ENCODE peak calls at places on chromosome 6, in seven cellular contexts. One of them, this sample, is unnamed.

GRCh38 chr6:156024339-156024738 is 568.7 kb upstream of the NOX3 start:
- DNase-seq in RWPE1: no peak
- DNase-seq in tibial artery: no peak
- DNase-seq in brain microvascular endothelial cell: no peak
- DNase-seq in astrocyte: no peak
- DNase-seq in fibroblast of mammary gland: no peak
- DNase-seq in dorsolateral prefrontal cortex: no peak
- DNase-seq in this sample: no peak

GRCh38 chr6:22082278-22082677 is 214.6 kb downstream of the PRL start:
- DNase-seq in RWPE1: no peak
- DNase-seq in tibial artery: no peak
- DNase-seq in brain microvascular endothelial cell: no peak
- DNase-seq in astrocyte: peak
- DNase-seq in fibroblast of mammary gland: peak
- DNase-seq in dorsolateral prefrontal cortex: no peak
- DNase-seq in this sample: peak

GRCh38 chr6:110738899-110739365 is 76.3 kb downstream of the CDK19 start:
- DNase-seq in RWPE1: no peak
- DNase-seq in tibial artery: peak
- DNase-seq in brain microvascular endothelial cell: no peak
- DNase-seq in astrocyte: no peak
- DNase-seq in fibroblast of mammary gland: no peak
- DNase-seq in dorsolateral prefrontal cortex: no peak
- DNase-seq in this sample: no peak

GRCh38 chr6:162568266-162568665 is 159.3 kb downstream of the PRKN start:
- DNase-seq in RWPE1: no peak
- DNase-seq in tibial artery: no peak
- DNase-seq in brain microvascular endothelial cell: no peak
- DNase-seq in astrocyte: no peak
- DNase-seq in fibroblast of mammary gland: no peak
- DNase-seq in dorsolateral prefrontal cortex: no peak
- DNase-seq in this sample: no peak

GRCh38 chr6:135117413-135117968 is 62.9 kb upstream of the HBS1L start:
- DNase-seq in RWPE1: no peak
- DNase-seq in tibial artery: no peak
- DNase-seq in brain microvascular endothelial cell: no peak
- DNase-seq in astrocyte: no peak
- DNase-seq in fibroblast of mammary gland: no peak
- DNase-seq in dorsolateral prefrontal cortex: no peak
- DNase-seq in this sample: no peak

GRCh38 chr6:170485159-170485558 is 67.9 kb downstream of the PSMB1 start:
- DNase-seq in RWPE1: no peak
- DNase-seq in tibial artery: no peak
- DNase-seq in brain microvascular endothelial cell: no peak
- DNase-seq in astrocyte: no peak
- DNase-seq in fibroblast of mammary gland: peak
- DNase-seq in dorsolateral prefrontal cortex: no peak
- DNase-seq in this sample: no peak

GRCh38 chr6:166494757-166495486 is 91.6 kb downstream of the RAMACL start:
- DNase-seq in RWPE1: no peak
- DNase-seq in tibial artery: no peak
- DNase-seq in brain microvascular endothelial cell: no peak
- DNase-seq in astrocyte: no peak
- DNase-seq in fibroblast of mammary gland: no peak
- DNase-seq in dorsolateral prefrontal cortex: peak
- DNase-seq in this sample: no peak

GRCh38 chr6:87029711-87030314 is 65.1 kb downstream of the CGA start:
- DNase-seq in RWPE1: peak
- DNase-seq in tibial artery: no peak
- DNase-seq in brain microvascular endothelial cell: peak
- DNase-seq in astrocyte: peak
- DNase-seq in fibroblast of mammary gland: peak
- DNase-seq in dorsolateral prefrontal cortex: no peak
- DNase-seq in this sample: peak

GRCh38 chr6:145829102-145829501 is 14.5 kb upstream of the FBXO30 start:
- DNase-seq in RWPE1: no peak
- DNase-seq in tibial artery: no peak
- DNase-seq in brain microvascular endothelial cell: no peak
- DNase-seq in astrocyte: no peak
- DNase-seq in fibroblast of mammary gland: no peak
- DNase-seq in dorsolateral prefrontal cortex: no peak
- DNase-seq in this sample: no peak

GRCh38 chr6:23659125-23659524 is 466.9 kb upstream of the NRSN1 start:
- DNase-seq in RWPE1: no peak
- DNase-seq in tibial artery: no peak
- DNase-seq in brain microvascular endothelial cell: peak
- DNase-seq in astrocyte: no peak
- DNase-seq in fibroblast of mammary gland: peak
- DNase-seq in dorsolateral prefrontal cortex: no peak
- DNase-seq in this sample: peak

GRCh38 chr6:150036081-150036480 is 10.7 kb upstream of the RAET1L start:
- DNase-seq in RWPE1: no peak
- DNase-seq in tibial artery: no peak
- DNase-seq in brain microvascular endothelial cell: no peak
- DNase-seq in astrocyte: no peak
- DNase-seq in fibroblast of mammary gland: no peak
- DNase-seq in dorsolateral prefrontal cortex: no peak
- DNase-seq in this sample: no peak

GRCh38 chr6:17828149-17828548 is 121.4 kb upstream of the NUP153 start:
- DNase-seq in RWPE1: no peak
- DNase-seq in tibial artery: no peak
- DNase-seq in brain microvascular endothelial cell: no peak
- DNase-seq in astrocyte: no peak
- DNase-seq in fibroblast of mammary gland: no peak
- DNase-seq in dorsolateral prefrontal cortex: no peak
- DNase-seq in this sample: no peak

GRCh38 chr6:3808759-3809514 is 40.2 kb upstream of the FAM50B start:
- DNase-seq in RWPE1: peak
- DNase-seq in tibial artery: peak
- DNase-seq in brain microvascular endothelial cell: peak
- DNase-seq in astrocyte: peak
- DNase-seq in fibroblast of mammary gland: peak
- DNase-seq in dorsolateral prefrontal cortex: no peak
- DNase-seq in this sample: peak
- TF ChIP-seq CTCF in RWPE1: no peak
- TF ChIP-seq CTCF in tibial artery: no peak
- TF ChIP-seq CTCF in brain microvascular endothelial cell: peak
- TF ChIP-seq CTCF in astrocyte: no peak
- TF ChIP-seq CTCF in fibroblast of mammary gland: peak
- TF ChIP-seq CTCF in dorsolateral prefrontal cortex: no peak
- TF ChIP-seq CTCF in this sample: no peak

GRCh38 chr6:168063431-168063830 is 15.6 kb downstream of the FRMD1 start:
- DNase-seq in RWPE1: no peak
- DNase-seq in tibial artery: no peak
- DNase-seq in brain microvascular endothelial cell: no peak
- DNase-seq in astrocyte: no peak
- DNase-seq in fibroblast of mammary gland: no peak
- DNase-seq in dorsolateral prefrontal cortex: no peak
- DNase-seq in this sample: no peak

GRCh38 chr6:168060521-168060931 is 18.5 kb downstream of the FRMD1 start:
- DNase-seq in RWPE1: peak
- DNase-seq in tibial artery: peak
- DNase-seq in brain microvascular endothelial cell: peak
- DNase-seq in astrocyte: peak
- DNase-seq in fibroblast of mammary gland: peak
- DNase-seq in dorsolateral prefrontal cortex: peak
- DNase-seq in this sample: no peak

GRCh38 chr6:168058691-168059551 is 20.1 kb downstream of the FRMD1 start:
- DNase-seq in RWPE1: no peak
- DNase-seq in tibial artery: no peak
- DNase-seq in brain microvascular endothelial cell: no peak
- DNase-seq in astrocyte: no peak
- DNase-seq in fibroblast of mammary gland: no peak
- DNase-seq in dorsolateral prefrontal cortex: no peak
- DNase-seq in this sample: no peak

GRCh38 chr6:168062346-168063289 is 16.4 kb downstream of the FRMD1 start:
- DNase-seq in RWPE1: no peak
- DNase-seq in tibial artery: no peak
- DNase-seq in brain microvascular endothelial cell: no peak
- DNase-seq in astrocyte: no peak
- DNase-seq in fibroblast of mammary gland: no peak
- DNase-seq in dorsolateral prefrontal cortex: no peak
- DNase-seq in this sample: no peak

DNA sequence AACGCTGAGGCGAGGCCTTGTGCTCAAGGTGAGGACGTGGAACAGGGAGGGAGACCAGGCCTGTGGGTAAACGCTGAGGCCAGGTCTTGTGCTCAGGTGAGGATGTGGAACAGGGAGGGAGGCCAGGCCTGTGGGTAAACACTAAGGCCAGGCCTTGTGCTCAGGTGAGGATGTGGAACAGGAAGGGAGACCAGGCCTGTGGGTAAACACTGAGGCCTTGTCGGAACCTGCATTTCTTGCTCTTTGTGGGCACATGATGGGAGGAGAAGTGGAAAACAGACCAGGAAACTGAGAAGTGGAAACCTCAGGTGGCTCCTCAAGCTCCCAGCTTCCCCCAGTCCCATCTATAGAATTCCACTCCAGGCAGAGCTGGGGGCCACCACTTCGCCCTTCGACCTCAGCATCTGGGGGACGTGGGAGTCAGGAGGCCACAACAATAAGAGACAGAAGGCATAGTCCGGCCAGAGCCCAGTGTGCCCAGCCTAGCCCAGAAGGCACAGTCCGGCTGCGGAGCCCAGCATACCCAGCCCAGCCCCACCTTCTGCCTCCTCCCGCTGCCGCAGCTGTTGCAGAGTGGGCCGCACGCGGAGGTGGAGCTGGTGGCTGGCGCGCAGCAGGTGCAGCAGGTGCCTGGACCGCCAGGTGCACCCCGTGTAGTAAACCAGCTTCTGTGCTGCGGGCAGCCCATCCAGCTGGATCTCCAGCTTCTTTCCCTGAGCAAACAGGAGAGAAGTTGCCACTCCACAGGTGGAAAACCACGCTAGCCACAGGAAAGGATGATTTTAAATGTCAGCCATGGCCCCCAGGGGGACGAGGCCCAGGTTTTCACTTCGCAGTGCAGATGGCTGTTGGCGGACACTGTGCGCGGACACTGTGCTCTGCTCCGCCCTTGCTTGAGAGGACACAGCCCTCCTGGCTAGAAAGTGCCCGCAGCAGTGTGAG is 17.5 kb downstream of the FRMD1 start:
- DNase-seq in RWPE1: no peak
- DNase-seq in tibial artery: no peak
- DNase-seq in brain microvascular endothelial cell: no peak
- DNase-seq in astrocyte: no peak
- DNase-seq in fibroblast of mammary gland: no peak
- DNase-seq in dorsolateral prefrontal cortex: no peak
- DNase-seq in this sample: no peak
- TF ChIP-seq CTCF in RWPE1: no peak
- TF ChIP-seq CTCF in tibial artery: no peak
- TF ChIP-seq CTCF in brain microvascular endothelial cell: no peak
- TF ChIP-seq CTCF in astrocyte: no peak
- TF ChIP-seq CTCF in fibroblast of mammary gland: no peak
- TF ChIP-seq CTCF in dorsolateral prefrontal cortex: no peak
- TF ChIP-seq CTCF in this sample: no peak

GRCh38 chr6:91083226-91083625 is 496.4 kb upstream of the MAP3K7 start:
- DNase-seq in RWPE1: no peak
- DNase-seq in tibial artery: no peak
- DNase-seq in brain microvascular endothelial cell: no peak
- DNase-seq in astrocyte: peak
- DNase-seq in fibroblast of mammary gland: peak
- DNase-seq in dorsolateral prefrontal cortex: no peak
- DNase-seq in this sample: no peak

GRCh38 chr6:91079939-91080338 is 493.1 kb upstream of the MAP3K7 start:
- DNase-seq in RWPE1: no peak
- DNase-seq in tibial artery: no peak
- DNase-seq in brain microvascular endothelial cell: peak
- DNase-seq in astrocyte: peak
- DNase-seq in fibroblast of mammary gland: no peak
- DNase-seq in dorsolateral prefrontal cortex: no peak
- DNase-seq in this sample: no peak

GRCh38 chr6:91082311-91082803 is 495.5 kb upstream of the MAP3K7 start:
- DNase-seq in RWPE1: no peak
- DNase-seq in tibial artery: no peak
- DNase-seq in brain microvascular endothelial cell: peak
- DNase-seq in astrocyte: peak
- DNase-seq in fibroblast of mammary gland: peak
- DNase-seq in dorsolateral prefrontal cortex: no peak
- DNase-seq in this sample: peak

DNA sequence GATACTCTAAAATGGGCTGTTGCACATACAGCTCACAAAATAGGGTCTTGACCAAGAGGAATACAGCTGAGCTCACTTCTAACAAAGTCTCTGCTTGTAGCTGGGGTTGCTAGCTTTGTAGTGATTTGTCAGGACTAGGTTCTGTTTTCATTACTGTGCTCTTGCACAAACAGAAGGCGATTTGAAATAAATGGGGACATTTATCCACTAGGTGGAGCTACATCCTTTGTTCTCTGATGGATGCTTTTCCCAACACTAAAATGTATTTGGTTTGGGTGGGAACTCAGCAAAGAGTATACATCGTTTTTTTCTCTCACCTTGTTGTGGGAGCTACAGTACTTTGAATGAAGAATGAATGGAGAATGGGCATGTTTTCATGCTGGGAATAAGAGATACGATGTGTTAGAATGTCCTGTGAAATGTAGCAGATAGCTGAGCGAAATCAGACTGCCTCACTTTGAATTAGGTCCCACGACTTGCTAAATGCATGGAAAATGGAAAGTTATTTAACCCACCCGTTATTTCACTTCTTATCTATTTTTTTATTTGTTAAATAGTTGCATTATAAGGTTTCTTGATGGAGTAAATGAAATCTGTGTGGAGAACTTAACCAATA is 494.7 kb upstream of the MAP3K7 start:
- DNase-seq in RWPE1: peak
- DNase-seq in tibial artery: no peak
- DNase-seq in brain microvascular endothelial cell: peak
- DNase-seq in astrocyte: peak
- DNase-seq in fibroblast of mammary gland: peak
- DNase-seq in dorsolateral prefrontal cortex: no peak
- DNase-seq in this sample: peak
- TF ChIP-seq CTCF in RWPE1: peak
- TF ChIP-seq CTCF in tibial artery: peak
- TF ChIP-seq CTCF in brain microvascular endothelial cell: peak
- TF ChIP-seq CTCF in astrocyte: peak
- TF ChIP-seq CTCF in fibroblast of mammary gland: peak
- TF ChIP-seq CTCF in dorsolateral prefrontal cortex: peak
- TF ChIP-seq CTCF in this sample: peak

DNA sequence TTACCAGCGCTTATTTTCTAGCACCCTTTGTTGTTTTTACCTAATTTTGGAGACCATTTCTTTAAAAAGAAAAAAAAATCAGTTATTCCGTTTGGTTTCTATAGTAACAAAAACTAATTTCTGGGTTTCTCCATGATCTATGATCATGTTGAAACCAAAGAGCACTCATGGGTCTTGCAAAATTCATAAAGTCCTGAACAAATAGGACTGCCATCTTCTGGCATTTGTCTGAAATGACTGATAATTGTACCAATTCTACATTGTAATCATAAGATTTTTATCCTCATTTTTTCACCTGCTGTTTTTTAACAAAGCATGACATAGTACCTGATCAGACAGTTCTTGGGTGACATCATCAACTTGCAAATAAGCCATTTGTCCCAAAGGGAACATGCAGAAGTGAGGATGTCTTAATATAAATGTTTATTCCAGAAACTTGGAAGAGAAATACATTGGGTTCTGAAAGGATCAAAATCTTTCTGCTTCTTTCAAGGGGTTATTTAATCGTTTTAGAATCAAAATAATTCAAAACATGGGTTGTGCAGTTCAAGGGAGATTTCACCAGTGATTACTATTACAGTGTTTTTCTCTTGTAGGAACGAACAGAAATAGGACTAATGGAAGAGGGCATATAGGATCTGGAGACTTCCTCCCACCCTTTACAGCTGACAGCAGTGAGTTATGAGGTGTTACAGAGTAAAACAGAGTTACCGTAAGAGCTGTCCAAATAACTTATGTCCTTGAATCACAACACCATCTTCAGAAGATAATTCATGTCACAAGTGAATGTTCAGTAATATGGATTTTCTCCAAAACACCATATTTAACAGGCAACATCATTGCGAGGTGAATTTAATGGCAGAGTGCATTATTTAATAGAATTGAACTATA is 87.1 kb upstream of the GJE1 start:
- DNase-seq in RWPE1: peak
- DNase-seq in tibial artery: no peak
- DNase-seq in brain microvascular endothelial cell: peak
- DNase-seq in astrocyte: no peak
- DNase-seq in fibroblast of mammary gland: peak
- DNase-seq in dorsolateral prefrontal cortex: no peak
- DNase-seq in this sample: peak
- TF ChIP-seq CTCF in RWPE1: peak
- TF ChIP-seq CTCF in tibial artery: peak
- TF ChIP-seq CTCF in brain microvascular endothelial cell: peak
- TF ChIP-seq CTCF in astrocyte: peak
- TF ChIP-seq CTCF in fibroblast of mammary gland: peak
- TF ChIP-seq CTCF in dorsolateral prefrontal cortex: peak
- TF ChIP-seq CTCF in this sample: peak

This sample was measured in epithelial cell of esophagus.